ENCODE peak calls at places on chromosomes 4 and X, in four cellular contexts. W is fibroblast of lung, K is A549, Z is cardiac muscle cell. F is an unnamed sample.

GRCh38 chrX:114599903-114600302 is 16.0 kb downstream of the HTR2C start:
- DNase-seq in Z (no peak), K (no peak), W (no peak), F (no peak)

GRCh38 chr4:12932203-12932788 is 551.8 kb downstream of the RAB28 start:
- DNase-seq in W (no peak), Z (no peak), K (no peak), F (no peak)

GRCh38 chrX:53494427-53494826 is 60.3 kb upstream of the HSD17B10 start:
- DNase-seq in Z (peak), W (peak), K (no peak), F (no peak)

GRCh38 chrX:20500949-20501348 is 234.2 kb upstream of the RPS6KA3 start:
- DNase-seq in K (no peak), Z (no peak), W (no peak), F (no peak)

GRCh38 chrX:108235990-108236389 is 144.4 kb downstream of the ATG4A start:
- DNase-seq in W (no peak), K (no peak), Z (no peak), F (no peak)

GRCh38 chrX:22124098-22124497 is 92.0 kb downstream of the PHEX start:
- DNase-seq in K (no peak), W (peak), Z (no peak), F (no peak)

GRCh38 chr4:38152721-38153412 is 192.7 kb downstream of the PTTG2 start:
- DNase-seq in Z (no peak), W (no peak), K (no peak), F (no peak)

GRCh38 chr4:108560624-108561023 is 59.8 kb upstream of the RPL34 start:
- DNase-seq in W (no peak), Z (peak), K (no peak), F (no peak)

GRCh38 chr4:57966987-57967760 is 857.0 kb upstream of the IGFBP7 start:
- DNase-seq in W (no peak), K (no peak), Z (no peak), F (no peak)

GRCh38 chrX:19877431-19877830 is 10.0 kb downstream of the SH3KBP1 start:
- DNase-seq in Z (no peak), K (no peak), W (no peak), F (no peak)

GRCh38 chrX:84363674-84364073 is 138.6 kb downstream of the HDX start:
- DNase-seq in Z (no peak), W (peak), K (no peak), F (no peak)

GRCh38 chrX:104668550-104668949 is 102.6 kb downstream of the IL1RAPL2 start:
- DNase-seq in W (peak), Z (peak), K (peak), F (no peak)

GRCh38 chr4:101667348-101667747 is 123.2 kb upstream of the BANK1 start:
- DNase-seq in K (no peak), Z (no peak), W (peak), F (no peak)

GRCh38 chrX:71096702-71097032 is 1.0 kb downstream of the FOXO4 start:
- DNase-seq in Z (no peak), K (no peak), W (no peak), F (no peak)

GRCh38 chr4:4995866-4996265 is 23.4 kb downstream of the CYTL1 start:
- DNase-seq in W (no peak), K (no peak), Z (no peak), F (no peak)

GRCh38 chr4:15451866-15452765 is 17.6 kb upstream of the CC2D2A start:
- DNase-seq in Z (peak), W (peak), K (peak), F (peak)

GRCh38 chr4:120568736-120569135 is 353.8 kb downstream of the PRDM5 start:
- DNase-seq in K (no peak), W (no peak), Z (no peak), F (no peak)

DNA sequence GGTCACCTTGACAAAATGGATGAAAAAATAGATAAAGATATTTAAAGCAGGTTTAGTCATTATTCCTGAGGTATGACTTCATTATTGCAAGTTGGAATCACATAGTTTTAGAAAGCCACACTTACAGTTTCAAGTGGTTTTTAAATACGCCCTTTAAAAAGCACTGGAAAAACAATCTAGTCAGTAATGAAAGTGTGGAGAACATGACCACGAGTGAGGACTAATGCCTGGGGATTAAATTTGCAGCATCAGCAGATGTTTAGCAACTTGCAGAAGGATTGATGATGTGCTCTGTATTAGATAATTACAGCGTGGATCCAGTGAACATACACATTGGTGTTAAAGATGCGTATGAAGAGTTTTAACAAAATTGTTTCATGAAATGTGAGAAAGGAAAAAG is 5.9 kb downstream of the SPARCL1 start:
- DNase-seq in K (no peak), Z (no peak), W (no peak), F (no peak)
- H3K27ac ChIP-seq in K (no peak), Z (no peak), W (no peak), F (no peak)

GRCh38 chrX:131308980-131309379 is 19.9 kb upstream of the IGSF1 start:
- DNase-seq in K (no peak), W (no peak), Z (no peak), F (no peak)

GRCh38 chrX:131306602-131307001 is 17.5 kb upstream of the IGSF1 start:
- DNase-seq in W (no peak), K (no peak), Z (no peak), F (no peak)

GRCh38 chrX:131305926-131306325 is 16.8 kb upstream of the IGSF1 start:
- DNase-seq in W (no peak), Z (no peak), K (no peak), F (no peak)
- H3K27ac ChIP-seq in W (no peak), Z (no peak), K (no peak), F (no peak)

DNA sequence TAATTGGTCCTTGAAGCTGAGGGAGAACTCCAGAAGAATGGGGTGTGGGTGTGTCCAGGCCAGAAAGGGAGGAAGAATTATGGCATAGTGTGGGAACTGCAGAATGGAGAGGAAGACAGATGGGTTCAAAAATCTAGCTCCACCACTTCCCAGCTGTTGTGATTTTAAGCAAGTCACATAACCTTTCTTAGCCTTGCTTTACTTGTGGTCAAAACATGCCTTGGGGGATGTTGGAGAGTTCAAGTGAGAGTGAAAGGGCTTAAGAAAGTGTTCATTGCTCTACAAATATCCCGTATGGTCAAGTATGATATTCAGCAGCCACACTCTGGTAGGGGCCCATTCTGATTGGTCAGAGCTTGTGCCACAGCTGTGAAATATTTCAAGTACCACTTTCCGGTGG is 15.0 kb upstream of the STARD8 start:
- DNase-seq in W (no peak), Z (no peak), K (no peak), F (no peak)
- H3K27ac ChIP-seq in W (no peak), Z (no peak), K (no peak), F (no peak)

DNA sequence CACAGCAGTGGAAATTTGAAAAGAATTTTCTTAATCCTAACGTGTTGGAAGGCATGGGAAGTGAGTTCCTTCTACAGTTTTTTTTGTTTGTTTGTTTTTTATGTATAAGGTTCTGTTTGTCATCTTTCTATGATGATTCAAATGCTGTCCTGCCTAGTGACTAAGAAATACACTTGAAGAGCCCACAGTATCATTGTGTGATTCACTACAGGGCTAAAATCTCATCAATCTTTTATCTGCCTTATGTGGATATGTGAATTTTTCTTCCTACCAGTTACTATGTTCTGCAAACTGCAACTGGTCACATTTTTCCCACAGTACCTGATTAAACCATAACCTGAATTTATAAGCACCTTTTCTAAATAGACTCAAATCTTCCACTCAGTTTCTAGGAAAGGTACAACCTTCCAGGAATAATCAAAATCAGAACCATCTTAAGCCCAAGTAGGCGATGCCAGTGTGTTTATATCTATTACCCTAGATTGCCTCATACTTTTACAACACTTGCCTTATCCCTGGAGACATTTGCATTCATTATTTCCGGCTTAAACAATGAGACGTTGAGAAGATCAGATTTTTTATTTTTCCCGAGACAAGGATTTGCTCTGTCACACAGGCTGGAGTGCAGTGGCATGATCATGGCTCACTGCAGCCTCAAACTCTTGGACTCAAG is 214.6 kb upstream of the GALNT7 start:
- DNase-seq in K (no peak), W (no peak), Z (no peak), F (no peak)
- H3K27ac ChIP-seq in K (peak), W (no peak), Z (no peak), F (no peak)

F was measured in AG04450.